ENCODE peak calls at places on chromosome 1, in five cellular contexts. One of them, this sample, is unnamed.

GRCh38 chr1:38533772-38534472 is 325.6 kb downstream of the RRAGC start:
- DNase-seq in PC-3: no peak
- DNase-seq in cardiac muscle cell: no peak
- DNase-seq in adrenal gland: no peak
- DNase-seq in IMR-90: no peak
- DNase-seq in this sample: no peak

GRCh38 chr1:92756537-92756936 is 28.4 kb downstream of the EVI5 start:
- DNase-seq in PC-3: no peak
- DNase-seq in cardiac muscle cell: no peak
- DNase-seq in adrenal gland: no peak
- DNase-seq in IMR-90: peak; percentile 41
- DNase-seq in this sample: no peak

GRCh38 chr1:40078512-40079333 is 18.3 kb downstream of the PPT1 start:
- DNase-seq in PC-3: peak; percentile 86
- DNase-seq in cardiac muscle cell: peak; percentile 73
- DNase-seq in adrenal gland: peak; percentile 42
- DNase-seq in IMR-90: peak; percentile 46
- DNase-seq in this sample: peak; percentile 65

GRCh38 chr1:169608231-169608630 is 21.7 kb downstream of the SELP start:
- DNase-seq in PC-3: no peak
- DNase-seq in cardiac muscle cell: no peak
- DNase-seq in adrenal gland: no peak
- DNase-seq in IMR-90: no peak
- DNase-seq in this sample: no peak

GRCh38 chr1:107794571-107794970 is 170.4 kb downstream of the VAV3 start:
- DNase-seq in PC-3: no peak
- DNase-seq in cardiac muscle cell: no peak
- DNase-seq in adrenal gland: no peak
- DNase-seq in IMR-90: no peak
- DNase-seq in this sample: no peak

GRCh38 chr1:75152092-75152491 is 17.9 kb downstream of the LHX8 start:
- DNase-seq in PC-3: no peak
- DNase-seq in cardiac muscle cell: no peak
- DNase-seq in adrenal gland: no peak
- DNase-seq in IMR-90: no peak
- DNase-seq in this sample: no peak

GRCh38 chr1:20732588-20733360 is at the start of gene SH2D5:
- DNase-seq in PC-3: peak; percentile 99
- DNase-seq in cardiac muscle cell: peak; percentile 75
- DNase-seq in adrenal gland: peak; percentile 80
- DNase-seq in IMR-90: peak; percentile 99
- DNase-seq in this sample: peak; percentile 97

GRCh38 chr1:204076891-204077290 is 4.0 kb downstream of the SOX13 start:
- DNase-seq in PC-3: no peak
- DNase-seq in cardiac muscle cell: no peak
- DNase-seq in adrenal gland: no peak
- DNase-seq in IMR-90: no peak
- DNase-seq in this sample: no peak

GRCh38 chr1:77322061-77322900 is 40.5 kb downstream of the AK5 start:
- DNase-seq in PC-3: peak; percentile 97
- DNase-seq in cardiac muscle cell: no peak
- DNase-seq in adrenal gland: no peak
- DNase-seq in IMR-90: peak; percentile 91
- DNase-seq in this sample: peak; percentile 73

GRCh38 chr1:114015075-114015474 is 35.8 kb downstream of the OLFML3 start:
- DNase-seq in PC-3: peak; percentile 82
- DNase-seq in cardiac muscle cell: no peak
- DNase-seq in adrenal gland: no peak
- DNase-seq in IMR-90: no peak
- DNase-seq in this sample: no peak

GRCh38 chr1:22452401-22452963 is 831 bp downstream of the ZBTB40 start:
- DNase-seq in PC-3: peak; percentile 29
- DNase-seq in cardiac muscle cell: peak; percentile 56
- DNase-seq in adrenal gland: no peak
- DNase-seq in IMR-90: peak; percentile 38
- DNase-seq in this sample: peak; percentile 60

GRCh38 chr1:8137406-8138244 is 111.5 kb upstream of the ERRFI1 start:
- DNase-seq in PC-3: peak; percentile 78
- DNase-seq in cardiac muscle cell: no peak
- DNase-seq in adrenal gland: peak; percentile 47
- DNase-seq in IMR-90: peak; percentile 97
- DNase-seq in this sample: peak; percentile 92

GRCh38 chr1:15414450-15414823 is 4.7 kb downstream of the EFHD2 start:
- DNase-seq in PC-3: no peak
- DNase-seq in cardiac muscle cell: no peak
- DNase-seq in adrenal gland: no peak
- DNase-seq in IMR-90: no peak
- DNase-seq in this sample: no peak

GRCh38 chr1:15411593-15412487 is 2.2 kb downstream of the EFHD2 start:
- DNase-seq in PC-3: peak; percentile 58
- DNase-seq in cardiac muscle cell: no peak
- DNase-seq in adrenal gland: peak; percentile 49
- DNase-seq in IMR-90: peak; percentile 47
- DNase-seq in this sample: peak; percentile 22

GRCh38 chr1:15412488-15412800 is 2.8 kb downstream of the EFHD2 start:
- DNase-seq in PC-3: no peak
- DNase-seq in cardiac muscle cell: no peak
- DNase-seq in adrenal gland: no peak
- DNase-seq in IMR-90: no peak
- DNase-seq in this sample: no peak

GRCh38 chr1:15413563-15414449 is 4.1 kb downstream of the EFHD2 start:
- DNase-seq in PC-3: no peak
- DNase-seq in cardiac muscle cell: no peak
- DNase-seq in adrenal gland: no peak
- DNase-seq in IMR-90: no peak
- DNase-seq in this sample: no peak

GRCh38 chr1:15412843-15413242 is 3.2 kb downstream of the EFHD2 start:
- DNase-seq in PC-3: no peak
- DNase-seq in cardiac muscle cell: no peak
- DNase-seq in adrenal gland: peak; percentile 43
- DNase-seq in IMR-90: no peak
- DNase-seq in this sample: no peak
- H3K4me3 ChIP-seq in PC-3: peak overlapping the region; percentile 100
- H3K4me3 ChIP-seq in cardiac muscle cell: no peak overlapping the region
- H3K4me3 ChIP-seq in adrenal gland: no peak overlapping the region
- H3K4me3 ChIP-seq in IMR-90: no peak overlapping the region
- H3K4me3 ChIP-seq in this sample: no peak overlapping the region

DNA sequence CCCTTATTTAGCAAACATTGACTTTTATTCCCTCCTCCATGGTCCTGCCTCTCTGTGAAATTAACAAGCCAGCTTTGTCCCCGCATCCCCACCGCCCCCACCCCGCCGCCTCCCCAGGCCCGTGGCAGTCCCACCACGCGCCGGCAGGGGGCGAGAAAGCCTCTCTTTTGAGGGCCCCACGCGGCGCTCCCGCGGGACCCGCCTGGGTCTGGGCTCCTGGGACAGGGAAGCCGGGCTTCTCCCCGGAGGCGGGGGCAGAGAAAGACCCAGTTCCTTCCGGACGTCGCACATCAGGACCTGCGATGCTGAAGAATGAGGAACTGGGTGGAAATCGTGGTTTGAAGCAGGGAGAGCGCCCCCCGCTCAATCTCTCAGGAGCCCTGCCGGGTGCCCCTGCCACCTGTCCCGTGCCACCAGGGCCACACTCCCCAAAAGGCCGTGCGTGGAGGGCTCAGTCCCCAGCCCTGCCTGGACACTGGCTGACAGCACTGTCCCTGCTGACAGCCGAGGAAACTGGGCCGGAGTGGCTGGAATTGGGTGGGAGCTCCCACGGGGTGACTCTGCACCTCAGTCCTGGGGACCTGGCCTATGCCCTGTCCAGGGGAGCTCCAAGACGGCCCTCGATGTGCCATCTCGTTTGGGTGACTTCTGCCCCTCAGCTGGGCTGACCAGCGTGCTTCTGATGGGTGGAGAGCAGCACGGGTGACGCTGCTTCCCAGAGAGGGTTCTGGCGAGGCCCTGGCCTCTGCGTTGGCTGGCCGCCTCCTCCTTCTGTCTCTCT is 8.6 kb upstream of the ACTRT2 start:
- DNase-seq in PC-3: peak; percentile 55
- DNase-seq in cardiac muscle cell: no peak
- DNase-seq in adrenal gland: peak; percentile 60
- DNase-seq in IMR-90: no peak
- DNase-seq in this sample: no peak
- TF ChIP-seq CTCF in PC-3: peak; percentile 71
- TF ChIP-seq CTCF in cardiac muscle cell: peak; percentile 47
- TF ChIP-seq CTCF in adrenal gland: peak; percentile 79
- TF ChIP-seq CTCF in IMR-90: no peak
- TF ChIP-seq CTCF in this sample: peak; percentile 21

GRCh38 chr1:233523047-233523446 is 90.9 kb upstream of the KCNK1 start:
- DNase-seq in PC-3: no peak
- DNase-seq in cardiac muscle cell: no peak
- DNase-seq in adrenal gland: no peak
- DNase-seq in IMR-90: no peak
- DNase-seq in this sample: no peak
- H3K4me3 ChIP-seq in PC-3: no peak overlapping the region
- H3K4me3 ChIP-seq in cardiac muscle cell: no peak overlapping the region
- H3K4me3 ChIP-seq in adrenal gland: no peak overlapping the region
- H3K4me3 ChIP-seq in IMR-90: no peak overlapping the region
- H3K4me3 ChIP-seq in this sample: no peak overlapping the region

GRCh38 chr1:212670301-212670700 is 29.3 kb downstream of the BATF3 start:
- DNase-seq in PC-3: no peak
- DNase-seq in cardiac muscle cell: no peak
- DNase-seq in adrenal gland: no peak
- DNase-seq in IMR-90: no peak
- DNase-seq in this sample: no peak

GRCh38 chr1:212669600-212669999 is 30.0 kb downstream of the BATF3 start:
- DNase-seq in PC-3: no peak
- DNase-seq in cardiac muscle cell: no peak
- DNase-seq in adrenal gland: no peak
- DNase-seq in IMR-90: no peak
- DNase-seq in this sample: no peak

GRCh38 chr1:212668477-212668876 is 31.2 kb downstream of the BATF3 start:
- DNase-seq in PC-3: no peak
- DNase-seq in cardiac muscle cell: no peak
- DNase-seq in adrenal gland: no peak
- DNase-seq in IMR-90: no peak
- DNase-seq in this sample: no peak

GRCh38 chr1:212667223-212668139 is 32.2 kb downstream of the BATF3 start:
- DNase-seq in PC-3: peak; percentile 98
- DNase-seq in cardiac muscle cell: no peak
- DNase-seq in adrenal gland: no peak
- DNase-seq in IMR-90: peak; percentile 97
- DNase-seq in this sample: peak; percentile 96

DNA sequence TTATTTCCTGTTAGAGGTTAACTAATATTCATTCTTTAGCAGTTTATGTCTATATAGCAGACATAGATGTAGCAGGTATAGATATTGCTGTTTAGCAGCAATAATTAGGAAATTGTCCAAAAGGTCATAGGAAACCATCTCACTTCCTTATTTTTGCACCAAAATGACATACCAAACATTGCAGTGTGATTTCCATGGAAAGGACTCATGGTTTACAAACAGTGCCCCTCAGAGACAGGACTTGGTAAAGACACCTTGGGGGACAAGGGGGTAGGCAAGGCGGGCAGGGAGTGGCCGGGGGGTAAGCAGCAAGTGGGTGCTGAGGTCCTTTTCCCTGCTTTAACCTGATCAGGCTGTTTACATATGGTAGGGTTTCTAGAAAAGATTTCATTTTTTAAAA is 30.5 kb downstream of the BATF3 start:
- DNase-seq in PC-3: peak; percentile 53
- DNase-seq in cardiac muscle cell: peak; percentile 39
- DNase-seq in adrenal gland: no peak
- DNase-seq in IMR-90: peak; percentile 20
- DNase-seq in this sample: peak; percentile 25
- TF ChIP-seq CTCF in PC-3: peak; percentile 55
- TF ChIP-seq CTCF in cardiac muscle cell: peak; percentile 22
- TF ChIP-seq CTCF in adrenal gland: no peak
- TF ChIP-seq CTCF in IMR-90: peak; percentile 37
- TF ChIP-seq CTCF in this sample: peak; percentile 10

DNA sequence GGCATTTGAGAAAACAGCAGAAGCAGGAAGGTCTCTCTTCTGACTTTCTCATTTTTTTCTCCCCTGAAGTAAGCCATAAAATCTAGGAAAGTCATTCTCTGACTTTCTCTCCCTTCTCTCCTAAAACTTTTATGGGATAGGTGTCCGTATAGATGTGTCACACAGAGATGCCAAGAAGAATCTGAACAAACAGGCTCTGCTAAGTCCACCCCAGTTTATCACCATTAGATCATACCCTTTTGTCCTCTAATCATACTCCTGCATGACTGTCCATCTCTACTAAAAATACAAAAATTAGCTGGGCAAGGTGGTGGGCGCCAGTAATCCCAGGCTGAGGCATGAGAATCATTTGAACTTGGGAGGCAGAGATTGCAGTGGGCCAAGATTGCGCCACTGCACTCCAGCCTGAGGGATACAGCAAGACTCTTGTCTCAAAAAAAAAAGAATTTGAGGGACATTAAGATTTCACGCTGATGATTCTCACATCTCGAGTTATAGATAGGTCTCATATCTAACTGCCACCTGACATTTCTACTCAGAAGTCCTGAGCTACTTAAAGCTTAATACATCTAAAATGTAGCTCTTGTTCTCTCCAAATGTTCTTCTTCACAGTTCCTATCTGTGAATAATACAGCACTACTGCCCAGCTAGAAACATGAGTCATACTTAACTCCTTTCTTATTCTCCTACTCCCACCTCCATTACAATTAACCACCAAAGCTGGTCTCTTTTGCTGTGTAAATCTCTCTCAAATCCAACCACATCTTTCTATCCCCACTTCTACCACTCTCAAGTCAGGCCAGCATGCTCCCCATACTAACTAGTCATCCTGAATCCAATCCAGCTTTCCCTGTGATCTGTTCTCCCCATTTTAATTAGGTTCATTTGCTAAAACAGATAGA is 47.7 kb downstream of the ZNF644 start:
- DNase-seq in PC-3: peak; percentile 38
- DNase-seq in cardiac muscle cell: no peak
- DNase-seq in adrenal gland: no peak
- DNase-seq in IMR-90: peak; percentile 61
- DNase-seq in this sample: peak; percentile 72
- H3K4me3 ChIP-seq in PC-3: no peak overlapping the region
- H3K4me3 ChIP-seq in cardiac muscle cell: no peak overlapping the region
- H3K4me3 ChIP-seq in adrenal gland: no peak overlapping the region
- H3K4me3 ChIP-seq in IMR-90: no peak overlapping the region
- H3K4me3 ChIP-seq in this sample: no peak overlapping the region

GRCh38 chr1:200634449-200635122 is 14.0 kb upstream of the KIF14 start:
- DNase-seq in PC-3: no peak
- DNase-seq in cardiac muscle cell: no peak
- DNase-seq in adrenal gland: no peak
- DNase-seq in IMR-90: no peak
- DNase-seq in this sample: no peak
- TF ChIP-seq CTCF in PC-3: peak; percentile 60
- TF ChIP-seq CTCF in cardiac muscle cell: no peak
- TF ChIP-seq CTCF in adrenal gland: no peak
- TF ChIP-seq CTCF in IMR-90: peak; percentile 8
- TF ChIP-seq CTCF in this sample: no peak